ENCODE peak calls at places on chromosomes 13 and 19, in six cellular contexts. O, T, P, R, H and I are unnamed samples.

GRCh38 chr19:46931197-46931596 is 70.4 kb downstream of the ARHGAP35 start:
- DNase-seq in T (no peak), H (no peak), O (no peak), P (no peak), R (no peak), I (no peak)

GRCh38 chr13:43272866-43273265 is 249.5 kb downstream of the DNAJC15 start:
- DNase-seq in H (no peak), O (no peak), P (no peak), T (no peak), R (no peak), I (no peak)

GRCh38 chr19:10288662-10289166 is 1.0 kb upstream of the ICAM5 start:
- DNase-seq in P (no peak), O (no peak), H (peak; percentile 59), R (no peak), T (no peak), I (peak; percentile 87)

GRCh38 chr19:8214802-8215201 is 5.6 kb downstream of the CERS4 start:
- DNase-seq in T (no peak), O (no peak), H (no peak), P (no peak), R (no peak), I (no peak)

GRCh38 chr19:38267780-38268430 is 3.5 kb downstream of the SPINT2 start:
- DNase-seq in T (no peak), R (no peak), P (no peak), O (no peak), H (no peak), I (no peak)

GRCh38 chr19:7679017-7679720 is 1.5 kb upstream of the TRAPPC5 start:
- DNase-seq in O (peak; percentile 12), P (peak; percentile 72), H (peak; percentile 55), R (no peak), T (no peak), I (peak; percentile 37)

GRCh38 chr19:34232566-34233481 is 21.5 kb upstream of the GARRE1 start:
- DNase-seq in H (peak; percentile 82), R (no peak), P (no peak), O (no peak), T (peak; percentile 86), I (peak; percentile 25)

GRCh38 chr13:28442872-28443271 is 52.1 kb downstream of the FLT1 start:
- DNase-seq in H (no peak), P (no peak), T (no peak), O (no peak), R (no peak), I (no peak)

GRCh38 chr13:99327133-99327532 is 19.9 kb upstream of the GPR183 start:
- DNase-seq in P (no peak), R (no peak), O (no peak), T (no peak), H (no peak), I (no peak)

GRCh38 chr19:41995959-41996797 is 2.1 kb upstream of the ATP1A3 start:
- DNase-seq in P (no peak), O (peak; percentile 83), T (no peak), H (no peak), R (no peak), I (peak; percentile 58)

GRCh38 chr13:27018230-27018875 is 153.3 kb downstream of the USP12 start:
- DNase-seq in O (no peak), P (no peak), T (no peak), R (no peak), H (no peak), I (no peak)

GRCh38 chr13:111344471-111345191 is 24.2 kb downstream of the TEX29 start:
- DNase-seq in O (no peak), P (no peak), T (peak; percentile 29), H (peak; percentile 20), R (no peak), I (peak; percentile 18)

GRCh38 chr19:2186071-2186846 is 22.5 kb downstream of the DOT1L start:
- DNase-seq in O (no peak), R (peak; percentile 62), P (no peak), T (peak; percentile 98), H (peak; percentile 94), I (no peak)

GRCh38 chr19:6068711-6069110 is 41.6 kb downstream of the RFX2 start:
- DNase-seq in O (no peak), P (no peak), R (no peak), T (no peak), H (no peak), I (no peak)

GRCh38 chr19:42080764-42081375 is 4.9 kb downstream of the ZNF574 start:
- DNase-seq in O (no peak), R (no peak), T (no peak), P (no peak), H (no peak), I (no peak)

GRCh38 chr13:97249797-97250495 is 27.8 kb downstream of the MBNL2 start:
- DNase-seq in H (no peak), R (no peak), T (no peak), O (no peak), P (no peak), I (no peak)

GRCh38 chr13:83829800-83830199 is 52.5 kb downstream of the SLITRK1 start:
- DNase-seq in O (no peak), H (no peak), T (no peak), R (no peak), P (no peak), I (no peak)

GRCh38 chr13:67095621-67096020 is 134.5 kb downstream of the PCDH9 start:
- DNase-seq in P (no peak), H (no peak), T (peak; percentile 75), O (no peak), R (no peak), I (no peak)

GRCh38 chr19:5071579-5071978 is 102.7 kb downstream of the KDM4B start:
- DNase-seq in H (no peak), P (no peak), O (no peak), T (no peak), R (no peak), I (no peak)

GRCh38 chr13:76297331-76297730 is 588.9 kb downstream of the KCTD12 start:
- DNase-seq in P (no peak), T (no peak), H (no peak), R (no peak), O (no peak), I (no peak)